ENCODE peak calls at places on chromosomes 12 and 14, in four cellular contexts. One of them, this sample, is unnamed.

GRCh38 chr12:86234309-86234708 is 21.9 kb downstream of the MGAT4C start:
- DNase-seq in H1: no peak
- DNase-seq in fibroblast of lung: peak
- DNase-seq in GM23338: no peak
- DNase-seq in this sample: no peak

GRCh38 chr12:39905152-39905551 is 200.7 kb downstream of the SLC2A13 start:
- DNase-seq in H1: no peak
- DNase-seq in fibroblast of lung: peak
- DNase-seq in GM23338: no peak
- DNase-seq in this sample: peak

GRCh38 chr12:77724367-77724957 is 106.2 kb upstream of the NAV3 start:
- DNase-seq in H1: no peak
- DNase-seq in fibroblast of lung: peak
- DNase-seq in GM23338: peak
- DNase-seq in this sample: peak

GRCh38 chr12:13124661-13125505 is 21.4 kb upstream of the GSG1 start:
- DNase-seq in H1: no peak
- DNase-seq in fibroblast of lung: peak
- DNase-seq in GM23338: peak
- DNase-seq in this sample: no peak

GRCh38 chr12:130157998-130158774 is 4.1 kb upstream of the FZD10 start:
- DNase-seq in H1: no peak
- DNase-seq in fibroblast of lung: no peak
- DNase-seq in GM23338: no peak
- DNase-seq in this sample: no peak

GRCh38 chr14:77212933-77213656 is 31.5 kb downstream of the TMEM63C start:
- DNase-seq in H1: peak
- DNase-seq in fibroblast of lung: peak
- DNase-seq in GM23338: peak
- DNase-seq in this sample: peak

GRCh38 chr12:128814411-128815261 is 9.1 kb downstream of the SLC15A4 start:
- DNase-seq in H1: no peak
- DNase-seq in fibroblast of lung: no peak
- DNase-seq in GM23338: no peak
- DNase-seq in this sample: no peak

GRCh38 chr12:98828802-98829600 is 183.9 kb downstream of the APAF1 start:
- DNase-seq in H1: no peak
- DNase-seq in fibroblast of lung: peak
- DNase-seq in GM23338: no peak
- DNase-seq in this sample: no peak

GRCh38 chr14:59882957-59883356 is 12.4 kb upstream of the RTN1 start:
- DNase-seq in H1: no peak
- DNase-seq in fibroblast of lung: no peak
- DNase-seq in GM23338: peak
- DNase-seq in this sample: no peak

GRCh38 chr12:38761636-38762342 is 143.6 kb downstream of the CPNE8 start:
- DNase-seq in H1: no peak
- DNase-seq in fibroblast of lung: no peak
- DNase-seq in GM23338: no peak
- DNase-seq in this sample: peak

GRCh38 chr14:61611880-61612630 is 83.3 kb upstream of the HIF1A start:
- DNase-seq in H1: no peak
- DNase-seq in fibroblast of lung: peak
- DNase-seq in GM23338: no peak
- DNase-seq in this sample: no peak

GRCh38 chr12:74770552-74770951 is 232.9 kb downstream of the ATXN7L3B start:
- DNase-seq in H1: no peak
- DNase-seq in fibroblast of lung: peak
- DNase-seq in GM23338: no peak
- DNase-seq in this sample: no peak

GRCh38 chr12:110135012-110135411 is 10.9 kb downstream of the IFT81 start:
- DNase-seq in H1: no peak
- DNase-seq in fibroblast of lung: peak
- DNase-seq in GM23338: no peak
- DNase-seq in this sample: no peak

GRCh38 chr14:71524321-71524982 is 407.8 kb upstream of the RGS6 start:
- DNase-seq in H1: no peak
- DNase-seq in fibroblast of lung: no peak
- DNase-seq in GM23338: no peak
- DNase-seq in this sample: no peak

GRCh38 chr14:100138082-100138787 is 21.2 kb downstream of the DEGS2 start:
- DNase-seq in H1: no peak
- DNase-seq in fibroblast of lung: no peak
- DNase-seq in GM23338: no peak
- DNase-seq in this sample: no peak

GRCh38 chr14:52729585-52729924 is 411 bp upstream of the STYX start:
- DNase-seq in H1: no peak
- DNase-seq in fibroblast of lung: no peak
- DNase-seq in GM23338: no peak
- DNase-seq in this sample: no peak

GRCh38 chr12:6824962-6825381 is 3.2 kb upstream of the P3H3 start:
- DNase-seq in H1: no peak
- DNase-seq in fibroblast of lung: peak
- DNase-seq in GM23338: no peak
- DNase-seq in this sample: peak

GRCh38 chr12:10001141-10001778 is 2.3 kb upstream of the CLEC1B start:
- DNase-seq in H1: no peak
- DNase-seq in fibroblast of lung: no peak
- DNase-seq in GM23338: no peak
- DNase-seq in this sample: no peak

GRCh38 chr14:75170797-75171196 is 5.6 kb downstream of the TMED10 start:
- DNase-seq in H1: no peak
- DNase-seq in fibroblast of lung: no peak
- DNase-seq in GM23338: no peak
- DNase-seq in this sample: no peak

GRCh38 chr12:85796001-85796400 is 40.2 kb downstream of the RASSF9 start:
- DNase-seq in H1: no peak
- DNase-seq in fibroblast of lung: peak
- DNase-seq in GM23338: no peak
- DNase-seq in this sample: no peak

GRCh38 chr12:53695148-53696138 is 19.6 kb upstream of the ATP5MC2 start:
- DNase-seq in H1: no peak
- DNase-seq in fibroblast of lung: peak
- DNase-seq in GM23338: peak
- DNase-seq in this sample: no peak

GRCh38 chr12:115213538-115213961 is 529.6 kb upstream of the TBX3 start:
- DNase-seq in H1: no peak
- DNase-seq in fibroblast of lung: no peak
- DNase-seq in GM23338: peak
- DNase-seq in this sample: no peak

GRCh38 chr12:117125275-117125613 is 26.0 kb upstream of the TESC start:
- DNase-seq in H1: no peak
- DNase-seq in fibroblast of lung: peak
- DNase-seq in GM23338: no peak
- DNase-seq in this sample: no peak

GRCh38 chr12:69024907-69025306 is 91.9 kb upstream of the CPM start:
- DNase-seq in H1: no peak
- DNase-seq in fibroblast of lung: peak
- DNase-seq in GM23338: no peak
- DNase-seq in this sample: peak

GRCh38 chr12:78698747-78699146 is 165.8 kb upstream of the SYT1 start:
- DNase-seq in H1: no peak
- DNase-seq in fibroblast of lung: peak
- DNase-seq in GM23338: no peak
- DNase-seq in this sample: peak

GRCh38 chr12:62435337-62436163 is 31.1 kb upstream of the MON2 start:
- DNase-seq in H1: peak
- DNase-seq in fibroblast of lung: peak
- DNase-seq in GM23338: peak
- DNase-seq in this sample: peak

GRCh38 chr12:9669019-9669326 is 540 bp upstream of the CLEC2D start:
- DNase-seq in H1: no peak
- DNase-seq in fibroblast of lung: no peak
- DNase-seq in GM23338: no peak
- DNase-seq in this sample: no peak

GRCh38 chr14:24678801-24679247 is 44.8 kb upstream of the GZMB start:
- DNase-seq in H1: peak
- DNase-seq in fibroblast of lung: peak
- DNase-seq in GM23338: peak
- DNase-seq in this sample: peak

GRCh38 chr12:24764712-24765111 is 184.2 kb downstream of the BCAT1 start:
- DNase-seq in H1: no peak
- DNase-seq in fibroblast of lung: no peak
- DNase-seq in GM23338: no peak
- DNase-seq in this sample: no peak

GRCh38 chr14:59868021-59868420 is 2.6 kb downstream of the RTN1 start:
- DNase-seq in H1: no peak
- DNase-seq in fibroblast of lung: no peak
- DNase-seq in GM23338: no peak
- DNase-seq in this sample: no peak

GRCh38 chr12:113485330-113485729 is 13.7 kb upstream of the LHX5 start:
- DNase-seq in H1: no peak
- DNase-seq in fibroblast of lung: no peak
- DNase-seq in GM23338: peak
- DNase-seq in this sample: no peak

GRCh38 chr14:103204852-103205540 is 81.7 kb downstream of the TNFAIP2 start:
- DNase-seq in H1: no peak
- DNase-seq in fibroblast of lung: peak
- DNase-seq in GM23338: peak
- DNase-seq in this sample: peak

GRCh38 chr14:31441273-31442110 is 15.8 kb downstream of the DTD2 start:
- DNase-seq in H1: no peak
- DNase-seq in fibroblast of lung: peak
- DNase-seq in GM23338: no peak
- DNase-seq in this sample: no peak

GRCh38 chr12:109731231-109731731 is 17.7 kb downstream of the FAM222A start:
- DNase-seq in H1: no peak
- DNase-seq in fibroblast of lung: no peak
- DNase-seq in GM23338: no peak
- DNase-seq in this sample: no peak

GRCh38 chr12:27549801-27550652 is 26.0 kb downstream of the PPFIBP1 start:
- DNase-seq in H1: no peak
- DNase-seq in fibroblast of lung: peak
- DNase-seq in GM23338: peak
- DNase-seq in this sample: peak

GRCh38 chr12:109087250-109087649 is 6.0 kb downstream of the ALKBH2 start:
- DNase-seq in H1: no peak
- DNase-seq in fibroblast of lung: no peak
- DNase-seq in GM23338: no peak
- DNase-seq in this sample: peak

GRCh38 chr14:68951800-68952540 is 27.1 kb downstream of the ACTN1 start:
- DNase-seq in H1: no peak
- DNase-seq in fibroblast of lung: no peak
- DNase-seq in GM23338: no peak
- DNase-seq in this sample: no peak

DNA sequence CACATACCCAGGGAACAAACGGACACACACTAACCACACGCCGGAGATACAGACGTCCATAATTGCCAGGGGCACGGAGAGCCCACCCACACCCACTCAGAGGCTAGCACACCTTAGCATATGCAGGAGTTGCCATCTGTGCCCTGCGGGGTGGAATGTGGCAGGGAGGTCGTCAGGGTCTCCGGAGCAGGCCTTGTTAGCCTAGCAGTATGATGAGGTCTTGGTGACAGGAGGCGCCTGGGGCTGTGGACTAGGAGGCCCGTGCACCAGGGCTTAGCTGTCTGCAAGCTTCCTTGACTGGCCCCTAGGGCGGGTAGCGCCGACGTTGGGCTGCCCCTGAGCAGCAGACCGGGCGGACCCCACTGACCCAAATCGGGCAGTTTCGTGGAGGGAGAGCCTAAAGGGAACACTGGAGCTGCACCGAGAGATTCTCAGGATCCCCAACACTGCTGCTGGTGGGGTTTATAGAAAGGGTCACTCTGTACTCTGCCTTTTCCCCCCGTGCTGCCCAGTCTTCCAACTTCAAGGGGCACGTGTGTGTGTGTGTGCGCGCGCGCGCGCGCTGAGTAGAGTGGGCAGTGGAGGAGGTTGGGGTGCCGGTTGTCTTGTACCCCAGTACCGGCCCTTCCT is 9.9 kb downstream of the STAC3 start:
- DNase-seq in H1: no peak
- DNase-seq in fibroblast of lung: no peak
- DNase-seq in GM23338: peak
- DNase-seq in this sample: no peak
- TF ChIP-seq EZH2 in H1: peak
- TF ChIP-seq EZH2 in fibroblast of lung: peak
- TF ChIP-seq EZH2 in GM23338: peak
- TF ChIP-seq EZH2 in this sample: no peak

DNA sequence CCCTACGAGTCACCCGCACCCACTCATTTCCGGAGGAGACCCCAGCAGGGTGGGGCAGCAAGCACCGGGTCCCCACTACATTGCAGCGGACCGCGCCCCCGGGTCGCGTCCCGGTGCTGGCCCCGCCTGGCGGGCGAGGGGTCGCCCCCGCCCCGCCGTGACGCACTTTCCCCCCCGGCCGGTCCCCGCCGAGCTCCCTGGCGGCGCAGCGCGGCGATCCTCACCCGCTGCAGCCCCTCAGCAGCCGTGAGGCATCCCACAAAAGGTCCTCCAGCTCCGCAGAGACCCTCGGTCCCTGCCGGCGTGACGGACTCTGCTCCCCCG is 106.0 kb downstream of the PRICKLE1 start:
- DNase-seq in H1: no peak
- DNase-seq in fibroblast of lung: peak
- DNase-seq in GM23338: no peak
- DNase-seq in this sample: peak
- H2AFZ ChIP-seq in H1: no peak
- H2AFZ ChIP-seq in fibroblast of lung: peak
- H2AFZ ChIP-seq in GM23338: no peak
- H2AFZ ChIP-seq in this sample: peak

GRCh38 chr12:49094104-49094948 is at the start of gene DHH:
- DNase-seq in H1: no peak
- DNase-seq in fibroblast of lung: peak
- DNase-seq in GM23338: peak
- DNase-seq in this sample: no peak
- TF ChIP-seq EZH2 in H1: peak
- TF ChIP-seq EZH2 in fibroblast of lung: peak
- TF ChIP-seq EZH2 in GM23338: peak
- TF ChIP-seq EZH2 in this sample: peak

GRCh38 chr12:30201301-30202160 is 417.8 kb upstream of the TMTC1 start:
- DNase-seq in H1: no peak
- DNase-seq in fibroblast of lung: peak
- DNase-seq in GM23338: peak
- DNase-seq in this sample: no peak
- H2AFZ ChIP-seq in H1: no peak
- H2AFZ ChIP-seq in fibroblast of lung: no peak
- H2AFZ ChIP-seq in GM23338: peak
- H2AFZ ChIP-seq in this sample: peak

This sample was measured in mammary epithelial cell.